ENCODE peak calls at places on chromosome 7, in four cellular contexts. N is hepatocyte, Z is HFF-Myc, Y is NB4. U is an unnamed sample.

GRCh38 chr7:131370523-131370968 is 42.9 kb downstream of the MKLN1 start:
- DNase-seq in N (peak; percentile 4), Z (peak; percentile 20), Y (peak; percentile 48), U (no peak)

GRCh38 chr7:127865466-127865865 is 165.8 kb downstream of the LRRC4 start:
- DNase-seq in N (peak; percentile 33), Z (peak; percentile 15), Y (no peak), U (no peak)

GRCh38 chr7:27685893-27686292 is 23.2 kb upstream of the HIBADH start:
- DNase-seq in N (no peak), Z (no peak), Y (no peak), U (no peak)

GRCh38 chr7:55074008-55074499 is 55.2 kb downstream of the EGFR start:
- DNase-seq in N (peak; percentile 81), Z (peak; percentile 93), Y (no peak), U (peak; percentile 83)

GRCh38 chr7:21443149-21443841 is 15.4 kb downstream of the SP4 start:
- DNase-seq in N (no peak), Z (no peak), Y (no peak), U (no peak)

GRCh38 chr7:15889501-15889900 is 203.0 kb upstream of the MEOX2 start:
- DNase-seq in N (peak; percentile 14), Z (peak; percentile 9), Y (peak; percentile 52), U (no peak)

GRCh38 chr7:128673571-128673970 is 1.5 kb downstream of the GARIN1A start:
- DNase-seq in N (no peak), Z (no peak), Y (no peak), U (no peak)

GRCh38 chr7:15977663-15978062 is 291.2 kb upstream of the MEOX2 start:
- DNase-seq in N (no peak), Z (no peak), Y (no peak), U (no peak)

GRCh38 chr7:92366730-92367129 is 80.6 kb upstream of the GATAD1 start:
- DNase-seq in N (no peak), Z (no peak), Y (no peak), U (no peak)

GRCh38 chr7:135558337-135558767 is 635 bp downstream of the NUP205 start:
- DNase-seq in N (peak; percentile 73), Z (peak; percentile 33), Y (peak; percentile 92), U (peak; percentile 77)

GRCh38 chr7:96667026-96667425 is 42.6 kb downstream of the SEM1 start:
- DNase-seq in N (no peak), Z (no peak), Y (no peak), U (no peak)

GRCh38 chr7:147412782-147413186 is 1177.8 kb upstream of the C7orf33 start:
- DNase-seq in N (no peak), Z (peak; percentile 14), Y (no peak), U (no peak)

GRCh38 chr7:46191776-46192175 is 270.7 kb upstream of the IGFBP3 start:
- DNase-seq in N (no peak), Z (peak; percentile 43), Y (no peak), U (no peak)

GRCh38 chr7:106757846-106758245 is 96.9 kb upstream of the CCDC71L start:
- DNase-seq in N (no peak), Z (no peak), Y (no peak), U (no peak)

GRCh38 chr7:68417659-68418058 is 1180.6 kb upstream of the AUTS2 start:
- DNase-seq in N (no peak), Z (no peak), Y (peak; percentile 40), U (no peak)

GRCh38 chr7:91103365-91103764 is 160.9 kb upstream of the FZD1 start:
- DNase-seq in N (no peak), Z (no peak), Y (no peak), U (no peak)

GRCh38 chr7:107503667-107504066 is 33.8 kb downstream of the GPR22 start:
- DNase-seq in N (no peak), Z (no peak), Y (no peak), U (no peak)

GRCh38 chr7:7499892-7500291 is 35.8 kb downstream of the COL28A1 start:
- DNase-seq in N (no peak), Z (no peak), Y (no peak), U (no peak)

GRCh38 chr7:98236366-98237185 is 15.5 kb downstream of the TECPR1 start:
- DNase-seq in N (no peak), Z (no peak), Y (no peak), U (no peak)

GRCh38 chr7:103065666-103066065 is 8.9 kb downstream of the FBXL13 start:
- DNase-seq in N (peak; percentile 46), Z (peak; percentile 14), Y (peak; percentile 85), U (peak; percentile 32)

GRCh38 chr7:139773372-139773771 is 4.4 kb downstream of the HIPK2 start:
- DNase-seq in N (no peak), Z (no peak), Y (no peak), U (peak; percentile 49)

GRCh38 chr7:47153076-47153475 is 428.8 kb downstream of the TNS3 start:
- DNase-seq in N (peak; percentile 70), Z (peak; percentile 93), Y (peak; percentile 45), U (no peak)

GRCh38 chr7:123643495-123644428 is 11.9 kb upstream of the LMOD2 start:
- DNase-seq in N (peak; percentile 59), Z (peak; percentile 31), Y (no peak), U (no peak)

GRCh38 chr7:74291535-74291934 is 2.3 kb downstream of the CLIP2 start:
- DNase-seq in N (no peak), Z (no peak), Y (no peak), U (no peak)

GRCh38 chr7:53245721-53246120 is 210.3 kb downstream of the POM121L12 start:
- DNase-seq in N (no peak), Z (no peak), Y (no peak), U (no peak)

GRCh38 chr7:91556956-91557650 is 292.9 kb downstream of the FZD1 start:
- DNase-seq in N (no peak), Z (no peak), Y (no peak), U (no peak)

GRCh38 chr7:37400022-37400421 is 48.6 kb downstream of the ELMO1 start:
- DNase-seq in N (no peak), Z (no peak), Y (no peak), U (no peak)

GRCh38 chr7:26690135-26690534 is 174.3 kb downstream of the SKAP2 start:
- DNase-seq in N (no peak), Z (no peak), Y (no peak), U (no peak)

GRCh38 chr7:106071356-106071998 is 40.6 kb downstream of the SYPL1 start:
- DNase-seq in N (no peak), Z (no peak), Y (peak; percentile 96), U (peak; percentile 80)

GRCh38 chr7:45456747-45457146 is 117.4 kb upstream of the ADCY1 start:
- DNase-seq in N (no peak), Z (no peak), Y (no peak), U (no peak)

GRCh38 chr7:35839860-35840854 is 39.3 kb downstream of the SEPTIN7 start:
- DNase-seq in N (no peak), Z (peak; percentile 22), Y (no peak), U (no peak)

GRCh38 chr7:5543361-5543760 is 119.7 kb upstream of the TNRC18 start:
- DNase-seq in N (no peak), Z (no peak), Y (no peak), U (no peak)

GRCh38 chr7:16811555-16811954 is 6.8 kb upstream of the AGR2 start:
- DNase-seq in N (peak; percentile 20), Z (peak; percentile 9), Y (no peak), U (no peak)

GRCh38 chr7:7178906-7179305 is 3.4 kb upstream of the C1GALT1 start:
- DNase-seq in N (no peak), Z (no peak), Y (no peak), U (no peak)

GRCh38 chr7:118918556-118918955 is 694.1 kb downstream of the ANKRD7 start:
- DNase-seq in N (peak; percentile 22), Z (no peak), Y (peak; percentile 48), U (no peak)

GRCh38 chr7:43535810-43536585 is 46.9 kb upstream of the STK17A start:
- DNase-seq in N (no peak), Z (peak; percentile 66), Y (no peak), U (no peak)

DNA sequence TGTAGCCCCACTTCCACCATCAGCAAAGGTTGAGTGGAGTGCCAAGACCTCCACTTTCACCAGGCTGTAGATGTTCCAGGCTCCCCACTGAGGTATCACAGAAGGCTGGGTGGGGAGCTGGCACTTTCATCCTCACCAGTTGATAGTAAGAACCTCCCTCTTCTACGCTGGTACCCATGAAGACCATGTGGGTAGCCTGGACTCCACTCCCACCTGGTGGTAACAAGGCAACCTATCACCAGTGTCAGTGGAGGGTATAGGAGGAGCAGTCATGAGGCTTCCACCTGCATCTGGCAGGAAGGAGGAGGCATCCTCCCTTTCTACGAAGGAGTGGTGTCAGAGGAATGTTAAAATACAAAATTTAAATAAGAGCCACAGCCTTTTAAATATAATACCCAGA is 4.4 kb downstream of the SMIM30 start:
- DNase-seq in N (no peak), Z (no peak), Y (peak; percentile 39), U (no peak)
- TF ChIP-seq CTCF in N (peak; percentile 10), Z (peak; percentile 10), Y (no peak), U (no peak)

GRCh38 chr7:70777251-70777650 is 354.7 kb upstream of the GALNT17 start:
- DNase-seq in N (no peak), Z (no peak), Y (no peak), U (no peak)
- TF ChIP-seq CTCF in N (no peak), Z (no peak), Y (no peak), U (no peak)

DNA sequence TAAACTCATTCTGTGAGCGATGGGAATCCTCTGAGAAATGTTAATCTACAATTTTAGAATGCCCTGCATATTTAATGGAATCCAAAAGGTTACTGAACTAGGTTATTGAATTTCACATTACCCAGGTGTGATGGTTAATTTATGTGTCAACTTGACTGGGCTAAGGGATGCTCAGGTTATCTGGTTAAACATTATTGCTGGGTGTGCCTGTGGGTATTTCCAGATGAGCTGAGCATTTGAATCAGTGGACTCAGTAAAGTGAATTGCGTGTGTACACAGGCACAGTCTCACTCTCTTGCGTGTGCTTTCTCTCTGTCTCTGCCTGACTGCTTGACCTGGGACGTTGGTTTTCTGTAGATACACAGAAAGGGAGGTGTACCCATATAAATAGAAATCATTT is 21.7 kb downstream of the RNF32 start:
- DNase-seq in N (peak; percentile 42), Z (no peak), Y (no peak), U (no peak)
- TF ChIP-seq CTCF in N (no peak), Z (no peak), Y (no peak), U (no peak)

GRCh38 chr7:34497153-34497777 is 160.8 kb upstream of the NPSR1 start:
- DNase-seq in N (no peak), Z (no peak), Y (peak; percentile 6), U (no peak)
- TF ChIP-seq CTCF in N (peak; percentile 17), Z (peak; percentile 31), Y (peak; percentile 48), U (no peak)

DNA sequence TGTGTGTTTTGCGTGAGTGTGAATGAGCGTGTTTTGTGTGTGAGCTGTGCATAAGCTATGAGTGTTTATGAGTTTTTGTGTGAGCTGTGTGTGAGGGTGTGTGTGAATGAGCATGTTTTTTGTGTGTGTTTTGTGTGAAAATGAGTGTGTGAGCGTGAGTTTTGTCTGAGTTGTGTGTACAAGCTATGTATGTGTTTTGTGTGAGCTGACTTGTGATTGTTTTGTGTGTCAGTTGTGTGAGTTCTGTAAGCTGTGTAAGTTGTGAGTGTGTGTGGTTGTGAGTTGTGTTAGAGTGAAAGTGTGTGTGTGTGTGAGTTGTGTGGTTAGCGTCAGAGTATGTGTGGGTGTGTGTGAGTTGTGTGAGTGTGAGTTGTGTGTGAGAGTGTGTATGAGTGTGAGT is 343.2 kb downstream of the PTPRN2 start:
- DNase-seq in N (no peak), Z (no peak), Y (no peak), U (no peak)
- TF ChIP-seq CTCF in N (no peak), Z (no peak), Y (no peak), U (no peak)